ENCODE peak calls at places on chromosomes 12 and 14, in five cellular contexts. One of them, this sample, is unnamed.

GRCh38 chr12:111692575-111693210 is 6.8 kb downstream of the ACAD10 start:
- DNase-seq in heart right ventricle: no peak
- DNase-seq in esophagus muscularis mucosa: no peak
- DNase-seq in AG04449: no peak
- DNase-seq in CD4-positive, alpha-beta T cell: no peak
- DNase-seq in this sample: no peak

GRCh38 chr12:99087278-99087677 is 442.2 kb downstream of the APAF1 start:
- DNase-seq in heart right ventricle: no peak
- DNase-seq in esophagus muscularis mucosa: no peak
- DNase-seq in AG04449: no peak
- DNase-seq in CD4-positive, alpha-beta T cell: no peak
- DNase-seq in this sample: no peak

GRCh38 chr12:121530600-121531355 is 50.0 kb downstream of the KDM2B start:
- DNase-seq in heart right ventricle: peak
- DNase-seq in esophagus muscularis mucosa: peak
- DNase-seq in AG04449: peak
- DNase-seq in CD4-positive, alpha-beta T cell: peak
- DNase-seq in this sample: no peak

GRCh38 chr14:78902010-78902623 is 731.9 kb downstream of the NRXN3 start:
- DNase-seq in heart right ventricle: no peak
- DNase-seq in esophagus muscularis mucosa: no peak
- DNase-seq in AG04449: peak
- DNase-seq in CD4-positive, alpha-beta T cell: no peak
- DNase-seq in this sample: no peak

GRCh38 chr12:63066782-63067181 is 84.2 kb downstream of the AVPR1A start:
- DNase-seq in heart right ventricle: no peak
- DNase-seq in esophagus muscularis mucosa: no peak
- DNase-seq in AG04449: no peak
- DNase-seq in CD4-positive, alpha-beta T cell: no peak
- DNase-seq in this sample: no peak

GRCh38 chr14:68849416-68849815 is 56.5 kb upstream of the ZFP36L1 start:
- DNase-seq in heart right ventricle: peak
- DNase-seq in esophagus muscularis mucosa: peak
- DNase-seq in AG04449: no peak
- DNase-seq in CD4-positive, alpha-beta T cell: no peak
- DNase-seq in this sample: no peak

GRCh38 chr12:124730455-124730932 is 133.2 kb downstream of the SCARB1 start:
- DNase-seq in heart right ventricle: no peak
- DNase-seq in esophagus muscularis mucosa: no peak
- DNase-seq in AG04449: no peak
- DNase-seq in CD4-positive, alpha-beta T cell: no peak
- DNase-seq in this sample: no peak

GRCh38 chr12:121356657-121357056 is 4.4 kb upstream of the ANAPC5 start:
- DNase-seq in heart right ventricle: no peak
- DNase-seq in esophagus muscularis mucosa: no peak
- DNase-seq in AG04449: no peak
- DNase-seq in CD4-positive, alpha-beta T cell: no peak
- DNase-seq in this sample: no peak

GRCh38 chr14:55139696-55140509 is 10.9 kb downstream of the LGALS3 start:
- DNase-seq in heart right ventricle: no peak
- DNase-seq in esophagus muscularis mucosa: no peak
- DNase-seq in AG04449: no peak
- DNase-seq in CD4-positive, alpha-beta T cell: no peak
- DNase-seq in this sample: no peak

GRCh38 chr12:95802482-95803264 is 12.1 kb upstream of the NTN4 start:
- DNase-seq in heart right ventricle: no peak
- DNase-seq in esophagus muscularis mucosa: no peak
- DNase-seq in AG04449: peak
- DNase-seq in CD4-positive, alpha-beta T cell: no peak
- DNase-seq in this sample: no peak

GRCh38 chr12:115455268-115455681 is 771.3 kb upstream of the TBX3 start:
- DNase-seq in heart right ventricle: no peak
- DNase-seq in esophagus muscularis mucosa: no peak
- DNase-seq in AG04449: no peak
- DNase-seq in CD4-positive, alpha-beta T cell: no peak
- DNase-seq in this sample: no peak

GRCh38 chr12:50059440-50060119 is 2.2 kb downstream of the ASIC1 start:
- DNase-seq in heart right ventricle: no peak
- DNase-seq in esophagus muscularis mucosa: no peak
- DNase-seq in AG04449: no peak
- DNase-seq in CD4-positive, alpha-beta T cell: peak
- DNase-seq in this sample: no peak

GRCh38 chr12:21500786-21501257 is 613 bp downstream of the RECQL start:
- DNase-seq in heart right ventricle: no peak
- DNase-seq in esophagus muscularis mucosa: no peak
- DNase-seq in AG04449: no peak
- DNase-seq in CD4-positive, alpha-beta T cell: no peak
- DNase-seq in this sample: no peak

GRCh38 chr14:68807148-68807600 is 14.3 kb upstream of the ZFP36L1 start:
- DNase-seq in heart right ventricle: peak
- DNase-seq in esophagus muscularis mucosa: peak
- DNase-seq in AG04449: no peak
- DNase-seq in CD4-positive, alpha-beta T cell: no peak
- DNase-seq in this sample: peak

GRCh38 chr12:111084172-111084571 is 163.8 kb upstream of the MYL2 start:
- DNase-seq in heart right ventricle: no peak
- DNase-seq in esophagus muscularis mucosa: no peak
- DNase-seq in AG04449: no peak
- DNase-seq in CD4-positive, alpha-beta T cell: no peak
- DNase-seq in this sample: no peak

GRCh38 chr14:54754116-54754622 is 148.5 kb downstream of the GCH1 start:
- DNase-seq in heart right ventricle: no peak
- DNase-seq in esophagus muscularis mucosa: no peak
- DNase-seq in AG04449: no peak
- DNase-seq in CD4-positive, alpha-beta T cell: no peak
- DNase-seq in this sample: no peak

GRCh38 chr12:93461503-93461902 is 5.8 kb upstream of the MRPL42 start:
- DNase-seq in heart right ventricle: no peak
- DNase-seq in esophagus muscularis mucosa: no peak
- DNase-seq in AG04449: no peak
- DNase-seq in CD4-positive, alpha-beta T cell: no peak
- DNase-seq in this sample: no peak

GRCh38 chr12:48569946-48570345 is at the start of gene LALBA:
- DNase-seq in heart right ventricle: no peak
- DNase-seq in esophagus muscularis mucosa: peak
- DNase-seq in AG04449: no peak
- DNase-seq in CD4-positive, alpha-beta T cell: no peak
- DNase-seq in this sample: no peak

GRCh38 chr12:3034067-3034750 is 43.0 kb upstream of the TSPAN9 start:
- DNase-seq in heart right ventricle: peak
- DNase-seq in esophagus muscularis mucosa: no peak
- DNase-seq in AG04449: peak
- DNase-seq in CD4-positive, alpha-beta T cell: no peak
- DNase-seq in this sample: no peak

DNA sequence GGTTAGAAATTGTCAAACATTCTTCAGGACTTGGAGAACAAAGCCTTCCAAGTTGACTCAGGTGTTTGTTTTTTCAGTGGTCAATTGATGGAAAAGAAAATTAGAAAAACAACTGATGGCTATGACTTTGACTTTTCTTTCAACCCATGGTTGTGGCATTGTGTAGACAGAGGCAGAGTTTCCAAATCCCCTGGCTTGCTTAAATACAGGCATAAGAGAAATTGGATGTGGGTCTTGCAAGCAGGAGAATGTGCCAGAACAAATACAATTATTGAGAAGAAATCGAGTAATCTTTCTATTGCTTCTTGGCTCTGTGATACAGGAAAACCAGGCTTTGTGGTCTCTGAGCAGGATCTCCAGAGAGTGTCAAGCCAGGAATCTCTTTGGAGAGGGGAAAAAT is 40.9 kb upstream of the FRMD6 start:
- DNase-seq in heart right ventricle: no peak
- DNase-seq in esophagus muscularis mucosa: no peak
- DNase-seq in AG04449: no peak
- DNase-seq in CD4-positive, alpha-beta T cell: no peak
- DNase-seq in this sample: no peak
- TF ChIP-seq CTCF in heart right ventricle: no peak
- TF ChIP-seq CTCF in esophagus muscularis mucosa: no peak
- TF ChIP-seq CTCF in AG04449: no peak
- TF ChIP-seq CTCF in CD4-positive, alpha-beta T cell: no peak
- TF ChIP-seq CTCF in this sample: no peak

DNA sequence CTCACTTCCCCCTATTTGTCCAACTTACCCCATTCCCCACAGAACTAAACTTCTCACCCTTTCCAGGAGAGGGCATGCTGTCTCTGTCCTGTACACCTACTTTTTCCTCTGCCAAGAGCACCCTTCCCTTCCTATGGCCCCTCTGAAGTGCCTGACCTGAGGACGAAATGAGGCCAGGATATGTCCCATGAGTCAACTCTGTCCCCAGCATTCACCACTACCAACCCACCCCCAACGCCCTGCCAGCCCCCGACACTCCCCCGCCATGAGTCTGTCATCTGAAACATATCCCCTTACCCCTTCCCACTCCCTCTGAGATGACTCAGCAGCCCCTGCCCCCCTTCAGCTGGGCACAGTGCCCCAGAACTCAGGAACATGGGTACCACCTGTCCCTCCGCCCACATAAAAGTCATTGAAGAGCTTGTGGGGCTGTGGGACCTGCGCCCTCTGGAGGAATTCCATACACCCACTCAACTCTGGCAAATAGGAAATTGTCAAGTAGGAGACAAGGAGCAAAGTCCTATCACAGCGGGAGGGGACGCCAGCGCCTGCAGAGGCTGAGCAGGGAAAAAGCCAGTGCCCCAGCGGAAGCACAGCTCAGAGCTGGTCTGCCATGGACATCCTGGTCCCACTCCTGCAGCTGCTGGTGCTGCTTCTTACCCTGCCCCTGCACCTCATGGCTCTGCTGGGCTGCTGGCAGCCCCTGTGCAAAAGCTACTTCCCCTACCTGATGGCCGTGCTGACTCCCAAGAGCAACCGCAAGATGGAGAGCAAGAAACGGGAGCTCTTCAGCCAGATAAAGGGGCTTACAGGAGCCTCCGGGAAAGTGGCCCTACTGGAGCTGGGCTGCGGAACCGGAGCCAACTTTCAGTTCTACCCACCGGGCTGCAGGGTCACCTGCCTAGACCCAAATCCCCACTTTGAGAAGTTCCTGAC is 26.3 kb downstream of the ITGA7 start:
- DNase-seq in heart right ventricle: peak
- DNase-seq in esophagus muscularis mucosa: no peak
- DNase-seq in AG04449: no peak
- DNase-seq in CD4-positive, alpha-beta T cell: no peak
- DNase-seq in this sample: no peak
- TF ChIP-seq CTCF in heart right ventricle: peak
- TF ChIP-seq CTCF in esophagus muscularis mucosa: peak
- TF ChIP-seq CTCF in AG04449: peak
- TF ChIP-seq CTCF in CD4-positive, alpha-beta T cell: no peak
- TF ChIP-seq CTCF in this sample: peak

GRCh38 chr12:8501720-8502119 is 11.6 kb upstream of the CLEC4D start:
- DNase-seq in heart right ventricle: no peak
- DNase-seq in esophagus muscularis mucosa: no peak
- DNase-seq in AG04449: no peak
- DNase-seq in CD4-positive, alpha-beta T cell: no peak
- DNase-seq in this sample: no peak

GRCh38 chr12:8504351-8504750 is 9.0 kb upstream of the CLEC4D start:
- DNase-seq in heart right ventricle: no peak
- DNase-seq in esophagus muscularis mucosa: no peak
- DNase-seq in AG04449: no peak
- DNase-seq in CD4-positive, alpha-beta T cell: no peak
- DNase-seq in this sample: no peak

DNA sequence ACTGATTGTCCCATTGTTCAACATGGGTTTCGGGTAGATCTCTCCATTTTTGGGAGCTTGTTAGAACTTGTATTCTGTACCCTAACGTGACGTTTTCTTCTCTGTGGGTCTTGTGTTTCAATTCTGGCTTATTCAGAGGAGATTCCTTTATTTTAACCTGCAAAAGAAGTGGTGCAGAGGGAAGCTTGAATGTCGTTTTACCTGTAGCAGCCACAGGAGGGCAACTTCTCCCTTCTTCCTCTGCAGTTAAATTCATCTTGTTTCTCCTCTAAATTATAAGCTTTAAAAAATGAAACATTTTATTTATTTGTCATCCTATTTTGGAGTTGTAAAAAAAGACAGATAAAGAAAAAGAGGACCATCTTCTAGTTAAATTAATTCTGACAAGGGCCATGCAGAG is 13.7 kb upstream of the CLEC4D start:
- DNase-seq in heart right ventricle: no peak
- DNase-seq in esophagus muscularis mucosa: no peak
- DNase-seq in AG04449: no peak
- DNase-seq in CD4-positive, alpha-beta T cell: no peak
- DNase-seq in this sample: no peak
- TF ChIP-seq CTCF in heart right ventricle: no peak
- TF ChIP-seq CTCF in esophagus muscularis mucosa: no peak
- TF ChIP-seq CTCF in AG04449: no peak
- TF ChIP-seq CTCF in CD4-positive, alpha-beta T cell: no peak
- TF ChIP-seq CTCF in this sample: no peak

DNA sequence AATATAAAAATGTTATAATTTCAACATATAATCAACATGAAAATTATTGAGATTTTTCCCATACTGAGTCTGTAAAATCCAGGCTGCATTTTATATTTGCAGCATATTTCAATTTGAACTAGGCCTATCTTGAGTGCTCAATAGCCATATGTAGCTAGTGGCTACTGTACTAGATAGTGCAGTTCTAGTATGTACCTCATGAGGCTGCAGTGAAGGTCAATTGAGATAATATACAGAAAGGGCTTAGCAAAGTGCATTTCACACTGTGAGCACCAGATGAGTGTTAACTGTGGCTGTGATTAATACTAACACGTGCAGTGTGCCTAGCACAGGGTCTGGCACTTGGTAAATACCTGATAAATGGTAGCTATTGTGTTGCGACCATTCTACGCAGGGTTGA is 5.4 kb upstream of the SLC22A17 start:
- DNase-seq in heart right ventricle: no peak
- DNase-seq in esophagus muscularis mucosa: no peak
- DNase-seq in AG04449: no peak
- DNase-seq in CD4-positive, alpha-beta T cell: no peak
- DNase-seq in this sample: peak
- TF ChIP-seq CTCF in heart right ventricle: peak
- TF ChIP-seq CTCF in esophagus muscularis mucosa: no peak
- TF ChIP-seq CTCF in AG04449: no peak
- TF ChIP-seq CTCF in CD4-positive, alpha-beta T cell: no peak
- TF ChIP-seq CTCF in this sample: no peak

DNA sequence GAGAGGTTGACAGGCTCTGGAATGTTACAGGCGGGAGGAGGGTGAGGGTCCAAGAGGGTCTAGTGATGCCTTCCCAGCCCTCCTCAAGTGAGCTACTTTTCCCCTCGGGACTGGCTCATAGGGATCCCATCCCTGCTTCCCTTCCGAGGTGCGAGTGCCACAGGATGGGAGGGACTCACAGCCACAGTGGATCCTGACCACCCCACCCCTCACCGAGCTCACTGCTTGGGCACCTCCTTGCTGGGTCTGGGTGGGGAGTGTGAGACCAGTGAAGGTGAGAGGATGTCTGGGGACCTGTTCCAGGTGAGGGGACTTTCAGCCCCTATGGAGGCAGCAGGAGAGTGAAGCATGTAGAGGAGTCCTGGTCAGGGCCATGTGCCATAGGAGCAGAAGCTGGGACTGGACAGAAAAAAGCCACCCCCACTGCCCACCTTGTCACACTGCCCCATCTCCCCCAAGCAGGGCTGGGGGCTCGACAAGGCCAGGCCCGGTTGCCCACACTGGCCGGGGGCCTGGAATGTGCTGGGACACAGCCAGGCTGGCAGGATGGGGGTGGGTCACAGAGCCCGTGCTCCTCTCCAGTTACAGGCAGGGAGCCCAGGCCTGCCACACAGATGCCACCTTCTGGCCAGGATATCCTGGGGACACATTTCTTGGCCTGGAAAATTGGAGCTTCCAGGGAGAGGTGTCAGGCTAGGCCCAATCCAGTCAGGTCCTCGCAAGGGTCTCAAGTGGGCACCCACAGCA is 1.7 kb upstream of the TNS2 start:
- DNase-seq in heart right ventricle: peak
- DNase-seq in esophagus muscularis mucosa: no peak
- DNase-seq in AG04449: no peak
- DNase-seq in CD4-positive, alpha-beta T cell: no peak
- DNase-seq in this sample: peak
- TF ChIP-seq CTCF in heart right ventricle: no peak
- TF ChIP-seq CTCF in esophagus muscularis mucosa: no peak
- TF ChIP-seq CTCF in AG04449: peak
- TF ChIP-seq CTCF in CD4-positive, alpha-beta T cell: no peak
- TF ChIP-seq CTCF in this sample: peak

This sample was measured in osteocyte.